ENCODE peak calls at places on chromosomes 12 and 14, in eight cellular contexts. One of them, this sample, is unnamed.

GRCh38 chr12:3658327-3659163 is 94.4 kb downstream of the CRACR2A start:
- DNase-seq in MM.1S: no peak
- DNase-seq in PC-3: peak
- DNase-seq in HCT116: no peak
- DNase-seq in HepG2: peak
- DNase-seq in fibroblast of lung: peak
- DNase-seq in keratinocyte: no peak
- DNase-seq in DND-41: peak
- DNase-seq in this sample: no peak

GRCh38 chr14:65290830-65291229 is 121.7 kb upstream of the FUT8 start:
- DNase-seq in MM.1S: no peak
- DNase-seq in PC-3: peak
- DNase-seq in HCT116: peak
- DNase-seq in HepG2: peak
- DNase-seq in fibroblast of lung: peak
- DNase-seq in keratinocyte: peak
- DNase-seq in DND-41: no peak
- DNase-seq in this sample: no peak

GRCh38 chr14:51251486-51251885 is 11.4 kb downstream of the TMX1 start:
- DNase-seq in MM.1S: no peak
- DNase-seq in PC-3: no peak
- DNase-seq in HCT116: no peak
- DNase-seq in HepG2: no peak
- DNase-seq in fibroblast of lung: no peak
- DNase-seq in keratinocyte: no peak
- DNase-seq in DND-41: no peak
- DNase-seq in this sample: no peak

GRCh38 chr14:55223364-55223763 is 32.0 kb upstream of the DLGAP5 start:
- DNase-seq in MM.1S: no peak
- DNase-seq in PC-3: no peak
- DNase-seq in HCT116: no peak
- DNase-seq in HepG2: no peak
- DNase-seq in fibroblast of lung: no peak
- DNase-seq in keratinocyte: no peak
- DNase-seq in DND-41: no peak
- DNase-seq in this sample: no peak

GRCh38 chr12:22437031-22437806 is 102.7 kb upstream of the ST8SIA1 start:
- DNase-seq in MM.1S: no peak
- DNase-seq in PC-3: peak
- DNase-seq in HCT116: no peak
- DNase-seq in HepG2: no peak
- DNase-seq in fibroblast of lung: no peak
- DNase-seq in keratinocyte: peak
- DNase-seq in DND-41: no peak
- DNase-seq in this sample: no peak

GRCh38 chr12:88375960-88376305 is 204.3 kb downstream of the KITLG start:
- DNase-seq in MM.1S: no peak
- DNase-seq in PC-3: peak
- DNase-seq in HCT116: no peak
- DNase-seq in HepG2: no peak
- DNase-seq in fibroblast of lung: no peak
- DNase-seq in keratinocyte: no peak
- DNase-seq in DND-41: no peak
- DNase-seq in this sample: no peak

GRCh38 chr12:51699219-51699618 is 108.2 kb downstream of the SCN8A start:
- DNase-seq in MM.1S: no peak
- DNase-seq in PC-3: no peak
- DNase-seq in HCT116: no peak
- DNase-seq in HepG2: no peak
- DNase-seq in fibroblast of lung: no peak
- DNase-seq in keratinocyte: no peak
- DNase-seq in DND-41: no peak
- DNase-seq in this sample: no peak

GRCh38 chr12:112906712-112907414 is at the start of gene OAS1:
- DNase-seq in MM.1S: peak
- DNase-seq in PC-3: peak
- DNase-seq in HCT116: no peak
- DNase-seq in HepG2: peak
- DNase-seq in fibroblast of lung: peak
- DNase-seq in keratinocyte: no peak
- DNase-seq in DND-41: peak
- DNase-seq in this sample: peak

GRCh38 chr14:47678993-47679392 is 3.6 kb upstream of the MDGA2 start:
- DNase-seq in MM.1S: no peak
- DNase-seq in PC-3: peak
- DNase-seq in HCT116: no peak
- DNase-seq in HepG2: no peak
- DNase-seq in fibroblast of lung: no peak
- DNase-seq in keratinocyte: no peak
- DNase-seq in DND-41: no peak
- DNase-seq in this sample: no peak

GRCh38 chr12:12456637-12457036 is 99.8 kb downstream of the BORCS5 start:
- DNase-seq in MM.1S: no peak
- DNase-seq in PC-3: no peak
- DNase-seq in HCT116: no peak
- DNase-seq in HepG2: no peak
- DNase-seq in fibroblast of lung: peak
- DNase-seq in keratinocyte: no peak
- DNase-seq in DND-41: no peak
- DNase-seq in this sample: no peak

GRCh38 chr14:62745496-62745895 is 299.8 kb downstream of the KCNH5 start:
- DNase-seq in MM.1S: no peak
- DNase-seq in PC-3: peak
- DNase-seq in HCT116: no peak
- DNase-seq in HepG2: no peak
- DNase-seq in fibroblast of lung: no peak
- DNase-seq in keratinocyte: peak
- DNase-seq in DND-41: no peak
- DNase-seq in this sample: no peak

GRCh38 chr12:11829764-11830194 is 180.3 kb downstream of the ETV6 start:
- DNase-seq in MM.1S: no peak
- DNase-seq in PC-3: no peak
- DNase-seq in HCT116: no peak
- DNase-seq in HepG2: no peak
- DNase-seq in fibroblast of lung: no peak
- DNase-seq in keratinocyte: no peak
- DNase-seq in DND-41: no peak
- DNase-seq in this sample: no peak

GRCh38 chr12:532908-533565 is 73.3 kb downstream of the B4GALNT3 start:
- DNase-seq in MM.1S: no peak
- DNase-seq in PC-3: peak
- DNase-seq in HCT116: no peak
- DNase-seq in HepG2: no peak
- DNase-seq in fibroblast of lung: no peak
- DNase-seq in keratinocyte: peak
- DNase-seq in DND-41: no peak
- DNase-seq in this sample: no peak

GRCh38 chr14:91352101-91352500 is 65.5 kb downstream of the CCDC88C start:
- DNase-seq in MM.1S: no peak
- DNase-seq in PC-3: no peak
- DNase-seq in HCT116: no peak
- DNase-seq in HepG2: no peak
- DNase-seq in fibroblast of lung: no peak
- DNase-seq in keratinocyte: no peak
- DNase-seq in DND-41: no peak
- DNase-seq in this sample: no peak

DNA sequence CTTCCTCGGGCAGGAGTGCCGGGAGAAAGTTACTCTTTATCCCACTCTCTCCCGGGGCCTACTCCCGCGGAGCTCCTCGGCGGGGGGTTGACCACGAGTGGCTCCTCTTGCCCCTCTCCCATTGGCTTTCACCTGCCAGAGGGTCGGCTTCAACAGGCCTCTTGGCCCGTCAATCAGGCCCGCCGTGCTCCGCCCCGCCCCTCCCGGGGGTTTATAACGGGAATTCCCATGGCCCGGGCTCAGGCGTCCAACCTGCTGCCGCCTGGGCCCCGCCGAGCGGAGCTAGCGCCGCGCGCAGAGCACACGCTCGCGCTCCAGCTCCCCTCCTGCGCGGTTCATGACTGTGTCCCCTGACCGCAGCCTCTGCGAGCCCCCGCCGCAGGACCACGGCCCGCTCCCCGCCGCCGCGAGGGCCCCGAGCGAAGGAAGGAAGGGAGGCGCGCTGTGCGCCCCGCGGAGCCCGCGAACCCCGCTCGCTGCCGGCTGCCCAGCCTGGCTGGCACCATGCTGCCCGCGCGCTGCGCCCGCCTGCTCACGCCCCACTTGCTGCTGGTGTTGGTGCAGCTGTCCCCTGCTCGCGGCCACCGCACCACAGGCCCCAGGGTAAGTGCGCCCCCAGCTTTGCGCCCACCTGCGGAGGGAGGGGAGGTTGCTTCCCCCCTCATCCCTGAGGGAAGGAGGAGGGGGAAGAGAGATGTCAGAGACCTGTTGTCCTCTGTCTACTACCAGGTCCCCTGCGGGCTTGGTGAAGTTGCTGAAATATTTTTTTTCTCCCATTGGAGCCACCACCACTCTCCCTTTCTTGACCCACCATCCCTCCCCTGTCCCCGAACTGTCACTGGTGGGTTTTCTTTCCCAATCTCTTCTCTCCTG is at the start of gene SMOC1:
- DNase-seq in MM.1S: peak
- DNase-seq in PC-3: no peak
- DNase-seq in HCT116: no peak
- DNase-seq in HepG2: peak
- DNase-seq in fibroblast of lung: peak
- DNase-seq in keratinocyte: no peak
- DNase-seq in DND-41: no peak
- DNase-seq in this sample: no peak
- TF ChIP-seq EZH2 in MM.1S: no peak
- TF ChIP-seq EZH2 in PC-3: peak
- TF ChIP-seq EZH2 in HCT116: no peak
- TF ChIP-seq EZH2 in HepG2: no peak
- TF ChIP-seq EZH2 in fibroblast of lung: peak
- TF ChIP-seq EZH2 in keratinocyte: no peak
- TF ChIP-seq EZH2 in DND-41: no peak
- TF ChIP-seq EZH2 in this sample: no peak

GRCh38 chr14:49692895-49693737 is at the start of gene KLHDC1:
- DNase-seq in MM.1S: peak
- DNase-seq in PC-3: peak
- DNase-seq in HCT116: no peak
- DNase-seq in HepG2: peak
- DNase-seq in fibroblast of lung: peak
- DNase-seq in keratinocyte: no peak
- DNase-seq in DND-41: peak
- DNase-seq in this sample: no peak
- TF ChIP-seq EZH2 in MM.1S: no peak
- TF ChIP-seq EZH2 in PC-3: no peak
- TF ChIP-seq EZH2 in HCT116: no peak
- TF ChIP-seq EZH2 in HepG2: no peak
- TF ChIP-seq EZH2 in fibroblast of lung: no peak
- TF ChIP-seq EZH2 in keratinocyte: no peak
- TF ChIP-seq EZH2 in DND-41: no peak
- TF ChIP-seq EZH2 in this sample: no peak

GRCh38 chr12:123957191-123957590 is 15.4 kb downstream of the CCDC92 start:
- DNase-seq in MM.1S: no peak
- DNase-seq in PC-3: no peak
- DNase-seq in HCT116: no peak
- DNase-seq in HepG2: no peak
- DNase-seq in fibroblast of lung: no peak
- DNase-seq in keratinocyte: no peak
- DNase-seq in DND-41: no peak
- DNase-seq in this sample: no peak
- TF ChIP-seq EZH2 in MM.1S: no peak
- TF ChIP-seq EZH2 in PC-3: no peak
- TF ChIP-seq EZH2 in HCT116: no peak
- TF ChIP-seq EZH2 in HepG2: no peak
- TF ChIP-seq EZH2 in fibroblast of lung: no peak
- TF ChIP-seq EZH2 in keratinocyte: no peak
- TF ChIP-seq EZH2 in DND-41: no peak
- TF ChIP-seq EZH2 in this sample: no peak

GRCh38 chr14:37584211-37585100 is 10.6 kb downstream of the FOXA1 start:
- DNase-seq in MM.1S: no peak
- DNase-seq in PC-3: peak
- DNase-seq in HCT116: no peak
- DNase-seq in HepG2: no peak
- DNase-seq in fibroblast of lung: no peak
- DNase-seq in keratinocyte: no peak
- DNase-seq in DND-41: no peak
- DNase-seq in this sample: no peak
- TF ChIP-seq EZH2 in MM.1S: no peak
- TF ChIP-seq EZH2 in PC-3: no peak
- TF ChIP-seq EZH2 in HCT116: no peak
- TF ChIP-seq EZH2 in HepG2: no peak
- TF ChIP-seq EZH2 in fibroblast of lung: peak
- TF ChIP-seq EZH2 in keratinocyte: peak
- TF ChIP-seq EZH2 in DND-41: no peak
- TF ChIP-seq EZH2 in this sample: no peak

GRCh38 chr14:99660006-99660566 is 15.2 kb downstream of the HHIPL1 start:
- DNase-seq in MM.1S: no peak
- DNase-seq in PC-3: no peak
- DNase-seq in HCT116: no peak
- DNase-seq in HepG2: no peak
- DNase-seq in fibroblast of lung: no peak
- DNase-seq in keratinocyte: no peak
- DNase-seq in DND-41: no peak
- DNase-seq in this sample: no peak
- TF ChIP-seq EZH2 in MM.1S: no peak
- TF ChIP-seq EZH2 in PC-3: no peak
- TF ChIP-seq EZH2 in HCT116: no peak
- TF ChIP-seq EZH2 in HepG2: no peak
- TF ChIP-seq EZH2 in fibroblast of lung: no peak
- TF ChIP-seq EZH2 in keratinocyte: peak
- TF ChIP-seq EZH2 in DND-41: no peak
- TF ChIP-seq EZH2 in this sample: no peak